ENCODE peak calls at places on chromosome 7, in seven cellular contexts. One of them, this sample, is unnamed.

GRCh38 chr7:7970620-7971307 is 2.2 kb downstream of the GLCCI1 start:
- DNase-seq in NCI-H510A treated with DMSO at 0.1 percent for 48 hours: peak; percentile 34
- DNase-seq in IMR-90: peak; percentile 33
- DNase-seq in iPS-NIHi11: no peak
- DNase-seq in uterus: no peak
- DNase-seq in kidney tubule cell: no peak
- DNase-seq in C1 segment of cervical spinal cord: no peak
- DNase-seq in this sample: no peak

GRCh38 chr7:72078301-72078700 is 333.8 kb downstream of the CALN1 start:
- DNase-seq in NCI-H510A treated with DMSO at 0.1 percent for 48 hours: no peak
- DNase-seq in IMR-90: no peak
- DNase-seq in iPS-NIHi11: no peak
- DNase-seq in uterus: no peak
- DNase-seq in kidney tubule cell: no peak
- DNase-seq in C1 segment of cervical spinal cord: no peak
- DNase-seq in this sample: no peak

GRCh38 chr7:132321387-132321786 is 254.9 kb downstream of the PLXNA4 start:
- DNase-seq in NCI-H510A treated with DMSO at 0.1 percent for 48 hours: no peak
- DNase-seq in IMR-90: no peak
- DNase-seq in iPS-NIHi11: no peak
- DNase-seq in uterus: no peak
- DNase-seq in kidney tubule cell: no peak
- DNase-seq in C1 segment of cervical spinal cord: no peak
- DNase-seq in this sample: no peak

GRCh38 chr7:137316643-137317042 is 26.9 kb downstream of the PTN start:
- DNase-seq in NCI-H510A treated with DMSO at 0.1 percent for 48 hours: no peak
- DNase-seq in IMR-90: no peak
- DNase-seq in iPS-NIHi11: no peak
- DNase-seq in uterus: no peak
- DNase-seq in kidney tubule cell: no peak
- DNase-seq in C1 segment of cervical spinal cord: no peak
- DNase-seq in this sample: no peak

GRCh38 chr7:23955145-23955544 is 245.1 kb downstream of the STK31 start:
- DNase-seq in NCI-H510A treated with DMSO at 0.1 percent for 48 hours: no peak
- DNase-seq in IMR-90: peak; percentile 6
- DNase-seq in iPS-NIHi11: no peak
- DNase-seq in uterus: no peak
- DNase-seq in kidney tubule cell: peak; percentile 64
- DNase-seq in C1 segment of cervical spinal cord: no peak
- DNase-seq in this sample: no peak

GRCh38 chr7:29375641-29376562 is 181.3 kb downstream of the CHN2 start:
- DNase-seq in NCI-H510A treated with DMSO at 0.1 percent for 48 hours: no peak
- DNase-seq in IMR-90: no peak
- DNase-seq in iPS-NIHi11: peak; percentile 37
- DNase-seq in uterus: no peak
- DNase-seq in kidney tubule cell: peak; percentile 86
- DNase-seq in C1 segment of cervical spinal cord: no peak
- DNase-seq in this sample: peak; percentile 25

GRCh38 chr7:130712416-130712815 is 21.6 kb downstream of the KLF14 start:
- DNase-seq in NCI-H510A treated with DMSO at 0.1 percent for 48 hours: no peak
- DNase-seq in IMR-90: no peak
- DNase-seq in iPS-NIHi11: no peak
- DNase-seq in uterus: no peak
- DNase-seq in kidney tubule cell: no peak
- DNase-seq in C1 segment of cervical spinal cord: no peak
- DNase-seq in this sample: no peak

GRCh38 chr7:103705542-103705941 is 259.5 kb upstream of the SLC26A5 start:
- DNase-seq in NCI-H510A treated with DMSO at 0.1 percent for 48 hours: no peak
- DNase-seq in IMR-90: no peak
- DNase-seq in iPS-NIHi11: no peak
- DNase-seq in uterus: no peak
- DNase-seq in kidney tubule cell: no peak
- DNase-seq in C1 segment of cervical spinal cord: no peak
- DNase-seq in this sample: no peak

GRCh38 chr7:39686261-39686924 is 63.0 kb downstream of the RALA start:
- DNase-seq in NCI-H510A treated with DMSO at 0.1 percent for 48 hours: no peak
- DNase-seq in IMR-90: peak; percentile 47
- DNase-seq in iPS-NIHi11: no peak
- DNase-seq in uterus: no peak
- DNase-seq in kidney tubule cell: peak; percentile 15
- DNase-seq in C1 segment of cervical spinal cord: no peak
- DNase-seq in this sample: no peak